ENCODE peak calls at places on chromosomes 6 and 20, in eight cellular contexts. P, Q, W, H, M, A, V and K are unnamed samples.

GRCh38 chr20:58650181-58650775 is 805 bp upstream of the STX16 start:
- DNase-seq in P (no peak), Q (no peak), W (peak), H (peak), M (no peak), A (no peak), V (peak), K (no peak)

GRCh38 chr6:166624275-166624674 is 2.8 kb downstream of the RPS6KA2 start:
- DNase-seq in P (no peak), Q (no peak), W (no peak), H (no peak), M (peak), A (no peak), V (no peak), K (no peak)

GRCh38 chr20:46978871-46979536 is 84.4 kb downstream of the EYA2 start:
- DNase-seq in P (no peak), Q (no peak), W (no peak), H (no peak), M (no peak), A (no peak), V (no peak), K (peak)

GRCh38 chr6:145728986-145729385 is 6.3 kb downstream of the EPM2A start:
- DNase-seq in P (no peak), Q (no peak), W (no peak), H (no peak), M (no peak), A (no peak), V (no peak), K (no peak)

GRCh38 chr20:40908311-40908710 is 120.3 kb upstream of the TOP1 start:
- DNase-seq in P (no peak), Q (no peak), W (no peak), H (no peak), M (no peak), A (no peak), V (no peak), K (no peak)

GRCh38 chr6:26125015-26125690 is 37.9 kb downstream of the HFE start:
- DNase-seq in P (no peak), Q (no peak), W (peak), H (peak), M (peak), A (no peak), V (no peak), K (no peak)

GRCh38 chr6:78597966-78598365 is 269.4 kb upstream of the IRAK1BP1 start:
- DNase-seq in P (no peak), Q (no peak), W (no peak), H (no peak), M (no peak), A (no peak), V (no peak), K (no peak)

GRCh38 chr6:66662721-66663120 is 955.7 kb upstream of the EYS start:
- DNase-seq in P (no peak), Q (no peak), W (no peak), H (no peak), M (no peak), A (no peak), V (no peak), K (no peak)

GRCh38 chr6:45982280-45983036 is 33.2 kb downstream of the CLIC5 start:
- DNase-seq in P (no peak), Q (no peak), W (no peak), H (no peak), M (no peak), A (no peak), V (no peak), K (no peak)

GRCh38 chr20:17896771-17897369 is 71.7 kb downstream of the SNX5 start:
- DNase-seq in P (no peak), Q (no peak), W (no peak), H (no peak), M (no peak), A (no peak), V (no peak), K (no peak)

GRCh38 chr6:154164397-154164796 is 125.4 kb downstream of the OPRM1 start:
- DNase-seq in P (no peak), Q (peak), W (no peak), H (no peak), M (peak), A (peak), V (no peak), K (peak)

GRCh38 chr6:13492357-13492756 is 5.0 kb upstream of the GFOD1 start:
- DNase-seq in P (no peak), Q (no peak), W (no peak), H (no peak), M (no peak), A (no peak), V (no peak), K (no peak)